ENCODE peak calls at places on chromosomes 2 and 18, in eight cellular contexts. R, F, H, M, Z, W, P and T are unnamed samples.

GRCh38 chr2:55609193-55609794 is 8.1 kb downstream of the PPP4R3B start:
- DNase-seq in M (no peak), Z (no peak), H (no peak), W (no peak), F (no peak), R (no peak), P (no peak), T (no peak)

GRCh38 chr2:67251741-67252140 is 145.4 kb upstream of the ETAA1 start:
- DNase-seq in R (no peak), H (no peak), P (no peak), M (no peak), Z (no peak), W (peak), F (no peak), T (no peak)

GRCh38 chr2:16208921-16209320 is 268.6 kb downstream of the MYCN start:
- DNase-seq in F (no peak), M (no peak), Z (no peak), H (no peak), P (no peak), W (no peak), R (no peak), T (no peak)

GRCh38 chr2:97748397-97748796 is 35.0 kb downstream of the ZAP70 start:
- DNase-seq in M (no peak), F (no peak), H (no peak), P (no peak), R (peak), Z (peak), W (peak), T (peak)

GRCh38 chr2:71534786-71535185 is 81.4 kb downstream of the DYSF start:
- DNase-seq in F (no peak), H (no peak), M (no peak), W (no peak), P (peak), R (no peak), Z (no peak), T (no peak)

GRCh38 chr2:45237850-45238542 is 228.7 kb upstream of the SIX2 start:
- DNase-seq in P (no peak), W (peak), R (no peak), Z (no peak), H (peak), M (no peak), F (peak), T (no peak)

GRCh38 chr2:172901913-172902312 is 166.3 kb downstream of the RAPGEF4 start:
- DNase-seq in Z (no peak), M (peak), P (no peak), H (no peak), F (no peak), R (no peak), W (no peak), T (no peak)

GRCh38 chr2:111049792-111050640 is 70.7 kb upstream of the BCL2L11 start:
- DNase-seq in H (no peak), W (no peak), Z (no peak), R (no peak), P (no peak), F (no peak), M (no peak), T (no peak)

GRCh38 chr2:155714983-155715382 is 617.5 kb downstream of the NR4A2 start:
- DNase-seq in P (no peak), R (no peak), H (no peak), Z (no peak), M (no peak), F (no peak), W (no peak), T (no peak)

GRCh38 chr2:25558262-25558661 is 115.1 kb downstream of the DTNB start:
- DNase-seq in H (peak), F (peak), M (no peak), Z (no peak), W (peak), R (no peak), P (no peak), T (no peak)

GRCh38 chr2:224405412-224405811 is 3.5 kb upstream of the FAM124B start:
- DNase-seq in R (no peak), W (no peak), H (no peak), P (no peak), M (no peak), F (no peak), Z (no peak), T (no peak)

GRCh38 chr2:100653449-100654045 is 90.8 kb downstream of the PDCL3 start:
- DNase-seq in M (no peak), F (no peak), Z (no peak), R (no peak), H (no peak), W (no peak), P (no peak), T (no peak)

GRCh38 chr2:162056796-162057399 is 17.1 kb downstream of the DPP4 start:
- DNase-seq in M (no peak), P (no peak), H (no peak), R (no peak), W (peak), Z (no peak), F (no peak), T (no peak)

GRCh38 chr2:102520009-102520408 is 47.0 kb downstream of the SLC9A4 start:
- DNase-seq in R (no peak), F (no peak), W (peak), M (no peak), Z (no peak), P (no peak), H (no peak), T (no peak)

GRCh38 chr2:191064590-191064989 is 50.6 kb upstream of the STAT1 start:
- DNase-seq in F (no peak), M (peak), W (no peak), P (no peak), R (peak), Z (no peak), H (no peak), T (no peak)

GRCh38 chr2:107927034-107927534 is 59.2 kb upstream of the SLC5A7 start:
- DNase-seq in M (no peak), P (no peak), F (no peak), Z (no peak), H (no peak), R (no peak), W (no peak), T (no peak)

GRCh38 chr2:37507069-37507410 is 162.6 kb downstream of the QPCT start:
- DNase-seq in F (no peak), M (no peak), H (no peak), P (no peak), W (no peak), Z (no peak), R (no peak), T (no peak)

GRCh38 chr18:50183556-50183955 is 11.4 kb downstream of the MYO5B start:
- DNase-seq in Z (no peak), M (no peak), R (no peak), F (peak), W (peak), P (no peak), H (peak), T (no peak)

GRCh38 chr2:102489646-102490045 is 16.6 kb downstream of the SLC9A4 start:
- DNase-seq in R (no peak), F (no peak), W (no peak), M (no peak), P (no peak), Z (no peak), H (no peak), T (no peak)

DNA sequence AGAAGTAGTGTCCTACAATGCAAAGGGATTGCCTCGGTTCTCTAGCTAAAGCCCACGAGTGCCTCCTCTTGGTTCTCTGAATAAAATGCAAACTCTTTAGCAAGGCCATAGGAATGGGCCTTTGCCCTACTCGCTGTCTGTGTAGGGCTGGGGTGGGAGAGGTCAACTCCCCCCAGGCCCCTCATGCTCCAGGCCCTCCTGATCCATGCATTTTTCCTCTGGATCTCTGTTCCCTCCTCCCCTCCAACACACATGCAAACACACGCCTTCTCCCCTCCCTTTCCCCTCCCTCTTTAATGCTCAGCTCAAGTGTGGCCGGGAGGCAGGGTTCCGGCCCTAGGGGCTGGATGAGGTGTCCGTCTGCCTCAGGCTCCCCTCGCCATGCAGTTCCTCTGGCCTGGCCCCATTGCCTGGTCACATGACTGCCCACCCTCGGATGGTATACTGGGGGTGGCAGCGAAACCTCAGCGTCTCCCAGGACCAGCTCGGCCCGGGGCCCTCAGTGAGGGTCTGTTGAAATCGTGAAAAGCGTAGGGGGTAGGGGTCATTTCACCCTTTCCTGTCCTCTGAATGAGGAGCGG is 14.9 kb upstream of the KLF11 start:
- DNase-seq in M (peak), W (no peak), P (no peak), H (no peak), Z (no peak), F (no peak), R (no peak), T (no peak)
- TF ChIP-seq CTCF in M (no peak), W (no peak), P (no peak), H (no peak), Z (no peak), F (peak), R (no peak), T (peak)

GRCh38 chr2:23992931-23993330 is 17.0 kb upstream of the MFSD2B start:
- DNase-seq in P (no peak), F (no peak), R (no peak), M (no peak), H (no peak), W (no peak), Z (no peak), T (no peak)

GRCh38 chr2:23993736-23994269 is 16.1 kb upstream of the MFSD2B start:
- DNase-seq in R (no peak), M (no peak), W (no peak), Z (no peak), P (no peak), H (no peak), F (no peak), T (no peak)

DNA sequence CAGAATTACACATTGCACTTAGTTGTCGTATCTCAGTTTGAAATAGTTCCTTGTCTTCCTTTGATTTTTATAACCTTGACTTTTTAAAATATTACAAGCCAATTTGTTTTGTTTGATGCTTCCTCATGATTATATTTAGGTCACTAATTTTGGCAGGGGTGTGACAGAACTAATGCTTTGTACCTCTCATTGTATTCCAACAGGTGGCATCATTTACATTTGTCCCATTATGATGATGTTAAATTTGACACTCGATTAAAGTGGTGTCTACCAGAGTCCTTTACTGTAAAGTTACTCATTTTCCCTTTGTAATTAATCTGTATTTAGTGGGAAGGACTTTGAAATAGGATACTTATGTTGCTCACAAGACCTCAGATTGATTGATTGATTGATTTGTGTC is 21.5 kb upstream of the MFSD2B start:
- DNase-seq in H (no peak), Z (no peak), M (no peak), P (no peak), F (no peak), W (peak), R (no peak), T (no peak)
- TF ChIP-seq CTCF in H (no peak), Z (no peak), M (peak), P (no peak), F (peak), W (peak), R (no peak), T (peak)

GRCh38 chr18:2338601-2339000 is 232.7 kb downstream of the METTL4 start:
- DNase-seq in F (no peak), R (no peak), W (no peak), Z (no peak), H (no peak), M (no peak), P (no peak), T (no peak)

GRCh38 chr18:2336993-2337392 is 234.3 kb downstream of the METTL4 start:
- DNase-seq in R (no peak), F (no peak), P (no peak), Z (no peak), H (no peak), M (no peak), W (no peak), T (no peak)

DNA sequence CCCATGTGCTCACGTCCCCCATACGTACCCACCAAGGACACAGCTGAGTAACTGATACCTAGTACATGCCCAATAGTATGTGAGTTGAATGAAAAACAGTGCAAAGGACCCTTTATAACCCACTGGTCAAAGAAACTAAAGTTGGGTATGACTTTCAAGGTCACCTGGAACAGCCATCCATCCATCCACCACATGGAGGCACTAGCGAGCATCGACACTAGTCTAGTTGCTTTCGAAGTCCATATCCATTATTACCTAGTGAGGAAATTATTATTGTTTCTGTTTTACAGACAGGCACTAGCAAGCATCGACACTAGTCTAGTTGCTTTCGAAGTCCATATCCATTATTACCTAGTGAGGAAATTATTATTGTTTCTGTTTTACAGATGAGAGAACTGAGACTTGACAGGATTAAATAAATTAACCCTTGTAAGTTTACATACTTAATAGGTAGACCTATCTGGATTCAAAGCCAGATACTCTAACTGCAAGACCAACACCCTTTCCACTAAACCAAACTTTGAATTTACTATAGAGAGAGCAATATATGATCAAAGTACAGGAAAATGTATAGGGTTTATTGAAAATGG is 233.7 kb downstream of the METTL4 start:
- DNase-seq in W (peak), R (no peak), F (peak), H (peak), P (no peak), Z (peak), M (no peak), T (no peak)
- TF ChIP-seq CTCF in W (peak), R (peak), F (peak), H (peak), P (peak), Z (peak), M (peak), T (peak)

GRCh38 chr2:127174176-127174575 is 45.9 kb downstream of the CYP27C1 start:
- DNase-seq in H (no peak), W (no peak), P (no peak), R (no peak), F (peak), Z (no peak), M (no peak), T (no peak)
- TF ChIP-seq CTCF in H (peak), W (no peak), P (no peak), R (no peak), F (peak), Z (peak), M (no peak), T (peak)

GRCh38 chr2:217913415-217913814 is 89.4 kb downstream of the TNS1 start:
- DNase-seq in F (no peak), W (no peak), R (no peak), P (no peak), M (peak), Z (no peak), H (no peak), T (no peak)
- TF ChIP-seq CTCF in F (no peak), W (no peak), R (no peak), P (no peak), M (no peak), Z (no peak), H (no peak), T (no peak)

DNA sequence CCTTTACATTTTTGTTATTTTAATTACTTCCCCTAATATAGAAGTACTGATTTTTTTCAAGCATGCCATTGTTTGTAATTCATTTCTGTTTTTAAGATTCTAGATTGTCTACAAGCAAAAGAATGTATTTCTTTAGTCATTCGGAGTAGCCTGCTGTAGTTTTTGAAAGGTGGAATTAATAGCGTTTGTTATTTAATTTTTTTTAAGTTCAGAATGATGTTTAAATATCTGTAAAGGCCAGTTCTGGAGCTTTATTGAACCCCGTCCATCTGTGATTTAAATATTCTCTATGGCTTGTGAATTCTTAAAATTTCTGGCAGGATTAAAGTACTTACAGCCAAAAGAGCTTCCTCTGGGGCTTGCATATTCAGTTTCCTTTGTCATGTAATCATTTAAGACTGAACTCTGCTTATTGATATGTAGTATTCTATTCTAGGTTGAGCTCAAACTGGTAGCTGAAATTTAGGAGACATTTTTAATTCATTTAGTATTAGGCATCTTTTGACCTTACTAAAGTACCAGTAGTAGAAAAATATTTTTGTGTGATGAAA is 5.2 kb downstream of the TGIF1 start:
- DNase-seq in Z (no peak), R (no peak), H (no peak), W (no peak), P (no peak), M (no peak), F (no peak), T (no peak)
- TF ChIP-seq CTCF in Z (peak), R (peak), H (no peak), W (no peak), P (no peak), M (no peak), F (no peak), T (no peak)

GRCh38 chr2:13056259-13056843 is 339.6 kb downstream of the TRIB2 start:
- DNase-seq in M (no peak), F (no peak), R (no peak), Z (no peak), W (peak), H (no peak), P (no peak), T (no peak)
- TF ChIP-seq CTCF in M (peak), F (peak), R (no peak), Z (peak), W (peak), H (peak), P (peak), T (peak)

GRCh38 chr2:120520454-120520853 is 174.5 kb downstream of the INHBB start:
- DNase-seq in W (no peak), Z (no peak), P (no peak), H (no peak), M (no peak), F (no peak), R (no peak), T (no peak)

GRCh38 chr2:120518819-120519218 is 172.9 kb downstream of the INHBB start:
- DNase-seq in Z (no peak), R (no peak), W (no peak), H (no peak), P (no peak), M (no peak), F (no peak), T (no peak)

GRCh38 chr2:120522151-120522751 is 176.3 kb downstream of the INHBB start:
- DNase-seq in M (peak), F (no peak), R (no peak), W (no peak), Z (no peak), H (no peak), P (no peak), T (no peak)

GRCh38 chr2:120519469-120519868 is 173.5 kb downstream of the INHBB start:
- DNase-seq in W (no peak), P (no peak), R (no peak), F (no peak), Z (no peak), H (no peak), M (no peak), T (no peak)

DNA sequence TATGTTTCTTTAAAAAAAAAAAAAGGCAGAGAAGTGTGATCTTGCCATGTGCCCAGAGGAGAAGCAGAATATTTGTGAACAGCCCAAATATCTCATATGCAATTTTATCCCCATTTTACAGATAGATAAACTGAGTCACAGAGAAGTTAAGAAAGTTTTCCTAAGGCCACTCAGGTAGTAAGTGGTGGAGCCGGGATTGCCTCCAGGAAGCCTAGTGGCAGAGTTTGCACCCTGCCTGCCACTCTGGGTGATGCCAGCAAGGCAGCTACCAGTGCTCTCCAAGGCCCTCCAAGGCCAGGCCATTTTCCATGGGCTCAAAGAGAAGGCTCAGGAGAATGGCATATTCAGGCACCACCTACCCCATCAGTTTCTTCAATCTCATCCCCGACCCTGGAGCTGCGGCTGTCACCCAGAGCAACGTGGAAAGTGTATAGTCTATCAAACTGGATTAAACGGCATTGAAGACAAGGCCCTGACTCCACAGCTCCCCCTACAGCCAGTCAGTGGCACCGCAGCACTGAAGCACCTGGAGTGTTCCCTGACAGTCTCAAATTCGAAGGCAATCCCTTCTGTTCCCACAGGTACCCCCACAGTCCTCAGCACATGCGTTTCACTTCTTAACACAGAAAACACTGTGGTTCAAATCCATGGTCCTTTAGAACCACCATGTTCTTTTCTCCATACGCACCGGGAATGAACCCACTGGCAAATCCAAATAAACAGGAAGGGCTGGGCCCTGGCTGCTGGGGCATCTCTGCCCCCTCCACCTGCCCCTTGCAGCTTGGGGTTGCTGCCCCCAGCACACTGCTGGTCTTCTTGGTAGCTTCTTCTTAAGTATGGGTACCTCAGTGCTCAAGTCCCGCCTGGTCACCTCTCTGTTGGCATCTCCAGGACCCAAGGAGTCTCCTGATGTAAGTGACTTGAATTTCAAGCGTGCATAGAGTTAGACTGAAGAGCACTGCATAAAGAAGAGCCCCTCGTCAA is 175.3 kb downstream of the INHBB start:
- DNase-seq in P (no peak), F (peak), R (no peak), W (peak), Z (peak), M (no peak), H (no peak), T (no peak)
- TF ChIP-seq CTCF in P (peak), F (peak), R (no peak), W (peak), Z (peak), M (peak), H (peak), T (peak)